ENCODE peak calls at places on chromosomes 16 and 17, in five cellular contexts. O, S, V, Y and B are unnamed samples.
A peak's percentile ranks its signal among the peaks of the same experiment; 100 is the strongest.

GRCh38 chr16:50864386-50864785 is 122.5 kb downstream of the CYLD start:
- DNase-seq in Y (no peak), O (no peak), V (no peak), S (no peak), B (no peak)

GRCh38 chr17:13671341-13671740 is 69.6 kb upstream of the HS3ST3A1 start:
- DNase-seq in S (no peak), V (no peak), Y (no peak), O (no peak), B (no peak)

GRCh38 chr17:18319604-18320256 is 4.6 kb downstream of the SMCR8 start:
- DNase-seq in S (no peak), Y (no peak), O (no peak), V (peak; percentile 63), B (peak; percentile 37)

GRCh38 chr16:84660973-84661372 is 12.7 kb downstream of the KLHL36 start:
- DNase-seq in S (no peak), O (no peak), V (no peak), Y (no peak), B (no peak)

GRCh38 chr16:73063284-73063733 is 15.4 kb upstream of the ZFHX3 start:
- DNase-seq in V (no peak), O (no peak), S (no peak), Y (no peak), B (no peak)

GRCh38 chr17:73349138-73349537 is 37.3 kb upstream of the CDC42EP4 start:
- DNase-seq in O (no peak), Y (no peak), V (no peak), S (no peak), B (no peak)

GRCh38 chr17:66715745-66716156 is 119.2 kb upstream of the CACNG5 start:
- DNase-seq in Y (peak; percentile 53), O (no peak), V (peak; percentile 80), S (no peak), B (peak; percentile 69)

GRCh38 chr17:48546187-48546923 is 1.4 kb upstream of the HOXB2 start:
- DNase-seq in S (no peak), Y (no peak), O (no peak), V (no peak), B (no peak)

GRCh38 chr16:9072806-9073341 is 18.6 kb upstream of the HAPSTR1 start:
- DNase-seq in O (no peak), S (no peak), V (no peak), Y (peak; percentile 44), B (no peak)

GRCh38 chr16:9081183-9081582 is 10.3 kb upstream of the HAPSTR1 start:
- DNase-seq in Y (no peak), S (no peak), V (no peak), O (no peak), B (no peak)

GRCh38 chr16:9079430-9079812 is 12.0 kb upstream of the HAPSTR1 start:
- DNase-seq in V (no peak), O (no peak), Y (no peak), S (no peak), B (no peak)

GRCh38 chr16:9075299-9076071 is 16.0 kb upstream of the HAPSTR1 start:
- DNase-seq in V (no peak), O (no peak), Y (no peak), S (no peak), B (no peak)

DNA sequence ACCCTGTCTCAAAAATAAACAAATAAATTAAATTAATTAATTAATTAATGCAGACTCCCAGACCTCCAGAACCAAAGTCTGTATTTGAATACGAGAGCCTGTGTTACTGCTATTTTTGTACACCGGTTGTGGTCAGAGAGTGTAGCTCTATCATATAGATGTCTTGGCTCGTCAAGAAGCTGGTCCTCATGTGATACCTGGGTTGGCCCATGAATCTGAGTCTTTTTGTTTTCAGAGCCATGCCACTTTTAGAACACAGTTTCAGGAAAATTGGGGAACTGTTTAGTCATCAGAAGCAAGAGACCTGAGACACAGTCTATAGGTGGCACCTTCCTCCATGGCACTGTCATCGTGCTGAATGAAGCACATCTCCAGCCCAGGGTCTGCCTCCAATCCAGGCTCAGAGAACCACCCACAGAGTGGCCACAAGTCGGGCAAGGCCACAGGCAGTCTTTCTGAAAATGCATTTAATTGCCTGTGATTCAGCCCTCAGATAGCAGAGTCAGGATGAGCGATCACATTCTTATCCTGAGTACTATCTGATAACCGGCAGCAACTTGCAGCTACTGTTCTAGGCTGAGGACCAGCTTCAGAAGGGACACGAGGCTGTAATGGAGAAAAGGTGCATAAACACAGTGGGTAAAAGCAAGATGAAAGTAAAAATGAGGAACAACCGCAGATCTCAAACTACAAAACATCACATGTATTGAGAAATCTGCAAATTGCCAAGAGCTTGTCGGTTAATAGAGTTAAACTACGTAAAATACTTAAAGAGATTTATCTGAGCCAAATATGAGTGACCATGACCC is 14.2 kb upstream of the HAPSTR1 start:
- DNase-seq in V (peak; percentile 79), Y (no peak), S (peak; percentile 23), O (no peak), B (peak; percentile 31)
- TF ChIP-seq HDAC2 in V (no peak), Y (no peak), S (no peak), O (no peak), B (no peak)

GRCh38 chr16:4372578-4373355 is 1.1 kb downstream of the VASN start:
- DNase-seq in O (no peak), S (peak; percentile 11), Y (no peak), V (peak; percentile 82), B (peak; percentile 86)
- TF ChIP-seq HDAC2 in O (no peak), S (no peak), Y (no peak), V (no peak), B (no peak)

DNA sequence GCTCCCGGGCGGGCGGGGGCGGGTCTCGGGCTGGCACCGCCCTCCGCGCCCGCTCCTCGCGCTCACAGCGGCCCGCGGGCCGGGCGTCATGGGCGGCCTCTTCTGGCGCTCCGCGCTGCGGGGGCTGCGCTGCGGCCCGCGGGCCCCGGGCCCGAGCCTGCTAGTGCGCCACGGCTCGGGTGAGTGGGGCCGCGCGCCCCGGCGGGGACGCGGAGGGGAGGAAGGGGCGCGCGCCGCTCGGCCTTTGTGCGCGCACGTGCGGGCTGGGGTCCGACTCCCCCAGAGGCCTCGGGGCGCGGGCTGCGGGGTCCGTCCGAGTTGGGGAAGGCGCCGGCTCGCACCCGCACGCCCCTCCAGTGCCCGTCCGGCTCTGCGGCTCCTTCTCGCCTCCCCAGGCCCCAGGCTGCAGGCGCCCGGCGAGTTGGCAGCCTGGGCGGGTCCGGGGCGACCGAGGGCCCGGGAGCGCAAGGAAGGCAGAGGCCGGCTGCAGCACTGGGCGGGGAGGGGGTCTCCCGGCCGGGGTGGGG is at the start of gene NME4:
- DNase-seq in V (peak; percentile 37), Y (no peak), O (peak; percentile 73), S (peak; percentile 81), B (no peak)
- TF ChIP-seq HDAC2 in V (no peak), Y (no peak), O (no peak), S (no peak), B (no peak)

DNA sequence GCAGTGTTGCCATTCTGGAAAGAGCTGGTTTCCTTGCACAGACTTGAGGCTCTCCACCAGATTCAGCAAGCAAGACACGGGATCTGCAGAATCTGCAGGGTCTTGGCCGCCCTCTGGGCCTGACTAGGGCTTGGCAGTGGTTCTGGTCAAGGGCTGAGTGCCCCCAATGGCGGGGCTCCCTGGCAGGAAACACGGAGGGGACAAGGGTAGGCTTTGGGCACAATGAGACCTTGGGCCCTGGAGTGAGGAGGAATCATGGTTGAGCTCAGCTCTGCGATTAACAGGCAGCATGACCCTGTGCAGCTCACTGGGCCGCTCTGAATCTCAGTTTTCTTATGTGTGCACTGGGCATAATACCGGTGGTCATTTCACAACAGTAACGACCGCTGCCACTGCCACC is 249.9 kb downstream of the GSG1L start:
- DNase-seq in Y (no peak), S (no peak), V (no peak), O (no peak), B (no peak)
- TF ChIP-seq HDAC2 in Y (no peak), S (no peak), V (no peak), O (no peak), B (no peak)

GRCh38 chr17:74512041-74512440 is 19.2 kb downstream of the CD300LB start:
- DNase-seq in S (no peak), V (no peak), O (no peak), Y (no peak), B (no peak)

GRCh38 chr17:74514632-74515035 is 16.6 kb downstream of the CD300LB start:
- DNase-seq in S (peak; percentile 18), Y (no peak), O (no peak), V (no peak), B (no peak)

GRCh38 chr17:74515941-74516340 is 15.3 kb downstream of the CD300LB start:
- DNase-seq in Y (no peak), O (no peak), S (no peak), V (no peak), B (no peak)

GRCh38 chr17:74512624-74513084 is 18.6 kb downstream of the CD300LB start:
- DNase-seq in S (no peak), Y (peak; percentile 26), V (peak; percentile 15), O (no peak), B (no peak)

GRCh38 chr17:74513987-74514631 is 17.2 kb downstream of the CD300LB start:
- DNase-seq in V (peak; percentile 87), O (peak; percentile 61), Y (peak; percentile 73), S (peak; percentile 32), B (peak; percentile 40)
- TF ChIP-seq HDAC2 in V (no peak), O (no peak), Y (no peak), S (no peak), B (no peak)

GRCh38 chr17:7438050-7438614 is 1.2 kb upstream of the FGF11 start:
- DNase-seq in O (peak; percentile 93), Y (no peak), V (no peak), S (peak; percentile 59), B (no peak)
- TF ChIP-seq HDAC2 in O (no peak), Y (no peak), V (no peak), S (no peak), B (no peak)

GRCh38 chr16:17328971-17329370 is 141.8 kb downstream of the XYLT1 start:
- DNase-seq in V (no peak), O (no peak), S (no peak), Y (no peak), B (no peak)
- TF ChIP-seq HDAC2 in V (no peak), O (no peak), S (no peak), Y (no peak), B (no peak)

GRCh38 chr17:63702223-63702577 is 2.3 kb upstream of the LIMD2 start:
- DNase-seq in O (no peak), V (no peak), S (no peak), Y (no peak), B (no peak)
- TF ChIP-seq HDAC2 in O (no peak), V (no peak), S (no peak), Y (no peak), B (no peak)

GRCh38 chr16:24152826-24153225 is 103.3 kb upstream of the CACNG3 start:
- DNase-seq in Y (no peak), S (no peak), V (no peak), O (no peak), B (no peak)

GRCh38 chr16:24151482-24151939 is 104.6 kb upstream of the CACNG3 start:
- DNase-seq in O (no peak), Y (no peak), V (no peak), S (no peak), B (no peak)

GRCh38 chr16:24149102-24149501 is 107.0 kb upstream of the CACNG3 start:
- DNase-seq in V (no peak), O (no peak), S (no peak), Y (peak; percentile 9), B (no peak)

GRCh38 chr16:24146523-24146922 is 109.6 kb upstream of the CACNG3 start:
- DNase-seq in O (no peak), Y (no peak), S (no peak), V (no peak), B (no peak)

DNA sequence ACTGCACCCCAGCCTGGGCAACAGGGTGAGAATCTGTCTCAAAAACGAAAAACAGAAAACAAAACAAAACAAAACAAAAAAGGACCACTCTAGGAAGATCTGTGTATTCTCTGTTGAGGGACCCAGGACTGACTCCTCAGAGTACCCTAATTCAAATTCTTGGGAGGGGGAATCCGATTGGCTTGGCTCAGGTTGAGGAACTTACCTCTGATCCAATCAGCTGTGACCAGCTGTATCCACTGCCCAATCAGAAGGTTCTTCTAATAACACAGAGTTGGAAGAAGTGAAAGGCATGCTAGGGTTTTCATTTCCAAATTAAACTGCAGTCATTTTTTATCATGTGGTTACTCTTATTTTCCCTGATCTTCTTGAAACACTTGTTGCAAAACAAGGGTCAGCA is 105.9 kb upstream of the CACNG3 start:
- DNase-seq in V (no peak), Y (no peak), O (no peak), S (peak; percentile 33), B (no peak)
- TF ChIP-seq HDAC2 in V (no peak), Y (no peak), O (no peak), S (no peak), B (no peak)